ENCODE peak calls at places on chromosomes 1 and 21, in seven cellular contexts. Z is NCI-H1092; E is GM20000; H is iPS DF 19.7; K is activated CD4-positive, CD25-positive, alpha-beta regulatory T cell treated with anti-CD3 and anti-CD28 coated beads, Interleukin-2, amount 50 U/mL, for 72 hours; I is activated CD8-positive, alpha-beta T cell treated with anti-CD3 and anti-CD28 coated beads for 36 hours; T is RWPE1. U is an unnamed sample.

GRCh38 chr1:41171266-41171874 is 70.7 kb downstream of the SCMH1 start:
- DNase-seq in Z (no peak), E (no peak), H (no peak), K (no peak), I (no peak), T (no peak), U (no peak)

GRCh38 chr1:33460947-33461629 is 11.4 kb upstream of the ZSCAN20 start:
- DNase-seq in Z (no peak), E (peak; percentile 68), H (no peak), K (no peak), I (no peak), T (no peak), U (peak; percentile 92)

GRCh38 chr1:155322571-155322952 is 1.9 kb downstream of the RUSC1 start:
- DNase-seq in Z (no peak), E (no peak), H (no peak), K (no peak), I (peak; percentile 36), T (no peak), U (peak; percentile 15)

GRCh38 chr1:28926629-28927441 is 12.5 kb downstream of the EPB41 start:
- DNase-seq in Z (no peak), E (peak; percentile 73), H (no peak), K (no peak), I (peak; percentile 32), T (no peak), U (peak; percentile 90)

GRCh38 chr1:13813398-13814012 is 113.5 kb downstream of the PRDM2 start:
- DNase-seq in Z (no peak), E (peak; percentile 73), H (no peak), K (peak; percentile 70), I (peak; percentile 61), T (no peak), U (peak; percentile 40)

GRCh38 chr1:45299981-45300668 is 26.6 kb upstream of the HPDL start:
- DNase-seq in Z (peak; percentile 75), E (peak; percentile 67), H (peak; percentile 40), K (no peak), I (peak; percentile 49), T (peak; percentile 59), U (peak; percentile 67)

GRCh38 chr1:227949341-227949921 is 1.7 kb upstream of the WNT9A start:
- DNase-seq in Z (no peak), E (no peak), H (no peak), K (no peak), I (no peak), T (no peak), U (no peak)

GRCh38 chr1:35707253-35708178 is 11.2 kb downstream of the C1orf216 start:
- DNase-seq in Z (peak; percentile 79), E (peak; percentile 77), H (no peak), K (peak; percentile 42), I (peak; percentile 38), T (peak; percentile 28), U (peak; percentile 61)

GRCh38 chr1:167186771-167187170 is 33.9 kb upstream of the POU2F1 start:
- DNase-seq in Z (no peak), E (no peak), H (no peak), K (no peak), I (no peak), T (no peak), U (no peak)

GRCh38 chr1:174399211-174399610 is 48.6 kb upstream of the GPR52 start:
- DNase-seq in Z (no peak), E (no peak), H (no peak), K (no peak), I (no peak), T (no peak), U (no peak)

GRCh38 chr1:8902765-8903164 is 24.3 kb upstream of the ENO1 start:
- DNase-seq in Z (no peak), E (no peak), H (no peak), K (no peak), I (no peak), T (no peak), U (no peak)

GRCh38 chr1:201982923-201983805 is 716 bp downstream of the RNPEP start:
- DNase-seq in Z (peak; percentile 49), E (peak; percentile 77), H (no peak), K (peak; percentile 67), I (peak; percentile 65), T (peak; percentile 85), U (peak; percentile 80)

GRCh38 chr1:44926311-44926781 is 60.0 kb downstream of the EIF2B3 start:
- DNase-seq in Z (no peak), E (no peak), H (no peak), K (no peak), I (no peak), T (no peak), U (no peak)

GRCh38 chr1:154443274-154444013 is 38.3 kb downstream of the IL6R start:
- DNase-seq in Z (no peak), E (no peak), H (no peak), K (no peak), I (no peak), T (no peak), U (no peak)

GRCh38 chr1:200775850-200776249 is 37.2 kb downstream of the CAMSAP2 start:
- DNase-seq in Z (no peak), E (no peak), H (no peak), K (no peak), I (no peak), T (no peak), U (no peak)

GRCh38 chr21:29315155-29315749 is 16.5 kb downstream of the BACH1 start:
- DNase-seq in Z (no peak), E (no peak), H (no peak), K (no peak), I (no peak), T (no peak), U (no peak)

GRCh38 chr21:31395268-31395667 is 51.2 kb upstream of the TIAM1 start:
- DNase-seq in Z (no peak), E (no peak), H (no peak), K (no peak), I (no peak), T (no peak), U (no peak)

GRCh38 chr1:241789061-241789460 is 58.9 kb upstream of the EXO1 start:
- DNase-seq in Z (no peak), E (no peak), H (no peak), K (no peak), I (no peak), T (no peak), U (no peak)

GRCh38 chr1:163588796-163589195 is 267.0 kb downstream of the NUF2 start:
- DNase-seq in Z (no peak), E (no peak), H (no peak), K (no peak), I (no peak), T (no peak), U (no peak)

GRCh38 chr1:108079550-108079949 is 114.6 kb upstream of the VAV3 start:
- DNase-seq in Z (no peak), E (peak; percentile 11), H (no peak), K (peak; percentile 33), I (peak; percentile 79), T (no peak), U (no peak)

GRCh38 chr1:59105548-59106507 is 191.1 kb upstream of the FGGY start:
- DNase-seq in Z (no peak), E (no peak), H (no peak), K (no peak), I (no peak), T (no peak), U (no peak)

GRCh38 chr1:159916240-159917051 is 8.9 kb downstream of the TAGLN2 start:
- DNase-seq in Z (peak; percentile 32), E (no peak), H (no peak), K (no peak), I (no peak), T (peak; percentile 86), U (no peak)

GRCh38 chr1:9689011-9689706 is 37.6 kb downstream of the PIK3CD start:
- DNase-seq in Z (peak; percentile 37), E (peak; percentile 96), H (no peak), K (peak; percentile 85), I (peak; percentile 89), T (peak; percentile 82), U (peak; percentile 91)

GRCh38 chr21:33396966-33397365 is 6.2 kb upstream of the IFNGR2 start:
- DNase-seq in Z (no peak), E (no peak), H (no peak), K (no peak), I (no peak), T (no peak), U (no peak)

GRCh38 chr1:93995837-93996526 is 86.8 kb upstream of the GCLM start:
- DNase-seq in Z (no peak), E (no peak), H (no peak), K (no peak), I (peak; percentile 8), T (no peak), U (peak; percentile 41)

GRCh38 chr1:19858894-19859293 is 23.3 kb upstream of the OTUD3 start:
- DNase-seq in Z (no peak), E (peak; percentile 25), H (no peak), K (no peak), I (no peak), T (no peak), U (peak; percentile 27)

GRCh38 chr1:29136463-29136915 is 12.8 kb upstream of the TMEM200B start:
- DNase-seq in Z (no peak), E (no peak), H (no peak), K (no peak), I (no peak), T (no peak), U (no peak)

GRCh38 chr21:23402929-23403520 is 2204.3 kb downstream of the MRPL39 start:
- DNase-seq in Z (no peak), E (no peak), H (no peak), K (no peak), I (no peak), T (no peak), U (no peak)

GRCh38 chr21:26732442-26733221 is 112.6 kb downstream of the ADAMTS1 start:
- DNase-seq in Z (no peak), E (no peak), H (peak; percentile 56), K (no peak), I (peak; percentile 33), T (peak; percentile 7), U (peak; percentile 33)

U was measured in RPMI8226.